ENCODE peak calls at places on chromosomes 16 and 17, in eight cellular contexts. One of them, this sample, is unnamed. For H3K4me1, the result is how much of the 10 kb centered on the place peaks cover.

GRCh38 chr17:50426814-50427787 is 1.1 kb downstream of the ACSF2 start:
- DNase-seq in right lobe of liver: peak
- DNase-seq in psoas muscle: peak
- DNase-seq in upper lobe of right lung: no peak
- DNase-seq in stomach: peak
- DNase-seq in IMR-90: peak
- DNase-seq in adrenal gland: peak
- DNase-seq in fibroblast of lung: peak
- DNase-seq in this sample: peak

GRCh38 chr17:8382052-8382879 is 727 bp downstream of the RPL26 start:
- DNase-seq in psoas muscle: no peak
- DNase-seq in right lobe of liver: no peak
- DNase-seq in IMR-90: no peak
- DNase-seq in adrenal gland: no peak
- DNase-seq in stomach: no peak
- DNase-seq in fibroblast of lung: no peak
- DNase-seq in upper lobe of right lung: no peak
- DNase-seq in this sample: no peak

GRCh38 chr17:42106009-42106408 is 6.5 kb downstream of the DHX58 start:
- DNase-seq in stomach: no peak
- DNase-seq in right lobe of liver: no peak
- DNase-seq in adrenal gland: no peak
- DNase-seq in fibroblast of lung: no peak
- DNase-seq in IMR-90: no peak
- DNase-seq in psoas muscle: no peak
- DNase-seq in upper lobe of right lung: no peak
- DNase-seq in this sample: no peak

GRCh38 chr17:50906443-50906842 is 40.3 kb upstream of the TOB1 start:
- DNase-seq in upper lobe of right lung: no peak
- DNase-seq in stomach: no peak
- DNase-seq in adrenal gland: no peak
- DNase-seq in IMR-90: no peak
- DNase-seq in right lobe of liver: no peak
- DNase-seq in psoas muscle: no peak
- DNase-seq in fibroblast of lung: no peak
- DNase-seq in this sample: no peak

GRCh38 chr16:56613706-56614105 is 5.3 kb downstream of the MT2A start:
- DNase-seq in IMR-90: no peak
- DNase-seq in adrenal gland: no peak
- DNase-seq in psoas muscle: no peak
- DNase-seq in right lobe of liver: no peak
- DNase-seq in stomach: no peak
- DNase-seq in upper lobe of right lung: no peak
- DNase-seq in fibroblast of lung: no peak
- DNase-seq in this sample: no peak

GRCh38 chr17:38361700-38362465 is 10.2 kb downstream of the SOCS7 start:
- DNase-seq in IMR-90: no peak
- DNase-seq in fibroblast of lung: peak
- DNase-seq in adrenal gland: no peak
- DNase-seq in upper lobe of right lung: no peak
- DNase-seq in psoas muscle: no peak
- DNase-seq in right lobe of liver: no peak
- DNase-seq in stomach: no peak
- DNase-seq in this sample: no peak

GRCh38 chr17:20010099-20010863 is 1.1 kb downstream of the SPECC1 start:
- DNase-seq in adrenal gland: peak
- DNase-seq in psoas muscle: no peak
- DNase-seq in stomach: peak
- DNase-seq in IMR-90: peak
- DNase-seq in fibroblast of lung: peak
- DNase-seq in upper lobe of right lung: no peak
- DNase-seq in right lobe of liver: peak
- DNase-seq in this sample: no peak

GRCh38 chr17:12580640-12581039 is 85.0 kb upstream of the MYOCD start:
- DNase-seq in right lobe of liver: no peak
- DNase-seq in fibroblast of lung: peak
- DNase-seq in adrenal gland: no peak
- DNase-seq in stomach: no peak
- DNase-seq in IMR-90: peak
- DNase-seq in upper lobe of right lung: no peak
- DNase-seq in psoas muscle: no peak
- DNase-seq in this sample: no peak

GRCh38 chr17:74042744-74043486 is 160.6 kb upstream of the RPL38 start:
- DNase-seq in fibroblast of lung: peak
- DNase-seq in stomach: no peak
- DNase-seq in adrenal gland: peak
- DNase-seq in right lobe of liver: no peak
- DNase-seq in upper lobe of right lung: no peak
- DNase-seq in psoas muscle: peak
- DNase-seq in IMR-90: peak
- DNase-seq in this sample: no peak

GRCh38 chr17:14922421-14922820 is 342.7 kb downstream of the PMP22 start:
- DNase-seq in fibroblast of lung: peak
- DNase-seq in upper lobe of right lung: no peak
- DNase-seq in psoas muscle: no peak
- DNase-seq in adrenal gland: no peak
- DNase-seq in stomach: no peak
- DNase-seq in IMR-90: no peak
- DNase-seq in right lobe of liver: no peak
- DNase-seq in this sample: no peak

GRCh38 chr17:42052478-42052877 is 2.1 kb upstream of the C17orf113 start:
- DNase-seq in stomach: no peak
- DNase-seq in upper lobe of right lung: no peak
- DNase-seq in adrenal gland: no peak
- DNase-seq in IMR-90: no peak
- DNase-seq in fibroblast of lung: no peak
- DNase-seq in psoas muscle: no peak
- DNase-seq in right lobe of liver: no peak
- DNase-seq in this sample: no peak

GRCh38 chr17:1966274-1967086 is 58.7 kb downstream of the RTN4RL1 start:
- DNase-seq in psoas muscle: no peak
- DNase-seq in fibroblast of lung: no peak
- DNase-seq in stomach: no peak
- DNase-seq in right lobe of liver: no peak
- DNase-seq in upper lobe of right lung: no peak
- DNase-seq in IMR-90: no peak
- DNase-seq in adrenal gland: no peak
- DNase-seq in this sample: no peak

GRCh38 chr16:19888834-19889233 is 4.2 kb upstream of the GPRC5B start:
- DNase-seq in fibroblast of lung: no peak
- DNase-seq in upper lobe of right lung: no peak
- DNase-seq in right lobe of liver: no peak
- DNase-seq in IMR-90: no peak
- DNase-seq in psoas muscle: no peak
- DNase-seq in stomach: no peak
- DNase-seq in adrenal gland: no peak
- DNase-seq in this sample: no peak

GRCh38 chr17:57639381-57639780 is 105.7 kb downstream of the CCDC182 start:
- DNase-seq in right lobe of liver: no peak
- DNase-seq in adrenal gland: no peak
- DNase-seq in stomach: no peak
- DNase-seq in fibroblast of lung: no peak
- DNase-seq in psoas muscle: no peak
- DNase-seq in upper lobe of right lung: no peak
- DNase-seq in IMR-90: no peak
- DNase-seq in this sample: no peak

GRCh38 chr16:3490911-3491629 is 4.2 kb downstream of the C16orf90 start:
- DNase-seq in fibroblast of lung: no peak
- DNase-seq in psoas muscle: no peak
- DNase-seq in stomach: peak
- DNase-seq in IMR-90: no peak
- DNase-seq in adrenal gland: no peak
- DNase-seq in upper lobe of right lung: no peak
- DNase-seq in right lobe of liver: no peak
- DNase-seq in this sample: peak

GRCh38 chr16:3170440-3171180 is 17.4 kb upstream of the OR1F1 start:
- DNase-seq in psoas muscle: no peak
- DNase-seq in IMR-90: no peak
- DNase-seq in upper lobe of right lung: no peak
- DNase-seq in right lobe of liver: no peak
- DNase-seq in adrenal gland: no peak
- DNase-seq in stomach: no peak
- DNase-seq in fibroblast of lung: no peak
- DNase-seq in this sample: no peak

GRCh38 chr17:40122466-40122943 is 734 bp downstream of the MSL1 start:
- DNase-seq in upper lobe of right lung: peak
- DNase-seq in fibroblast of lung: peak
- DNase-seq in psoas muscle: peak
- DNase-seq in right lobe of liver: peak
- DNase-seq in stomach: no peak
- DNase-seq in IMR-90: peak
- DNase-seq in adrenal gland: peak
- DNase-seq in this sample: peak

GRCh38 chr17:72192409-72193192 is 71.8 kb downstream of the SOX9 start:
- DNase-seq in adrenal gland: no peak
- DNase-seq in stomach: no peak
- DNase-seq in IMR-90: peak
- DNase-seq in right lobe of liver: no peak
- DNase-seq in psoas muscle: peak
- DNase-seq in fibroblast of lung: peak
- DNase-seq in upper lobe of right lung: no peak
- DNase-seq in this sample: no peak

GRCh38 chr16:4888428-4889135 is 41.3 kb downstream of the UBN1 start:
- DNase-seq in adrenal gland: no peak
- DNase-seq in psoas muscle: no peak
- DNase-seq in IMR-90: no peak
- DNase-seq in right lobe of liver: no peak
- DNase-seq in upper lobe of right lung: no peak
- DNase-seq in fibroblast of lung: no peak
- DNase-seq in stomach: no peak
- DNase-seq in this sample: no peak

GRCh38 chr17:14205992-14206461 is 30.6 kb downstream of the CDRT15 start:
- DNase-seq in right lobe of liver: peak
- DNase-seq in IMR-90: no peak
- DNase-seq in fibroblast of lung: no peak
- DNase-seq in psoas muscle: peak
- DNase-seq in upper lobe of right lung: peak
- DNase-seq in adrenal gland: no peak
- DNase-seq in stomach: peak
- DNase-seq in this sample: peak

GRCh38 chr16:89384282-89384681 is 106.1 kb downstream of the ANKRD11 start:
- DNase-seq in right lobe of liver: no peak
- DNase-seq in fibroblast of lung: no peak
- DNase-seq in upper lobe of right lung: no peak
- DNase-seq in IMR-90: no peak
- DNase-seq in adrenal gland: no peak
- DNase-seq in psoas muscle: no peak
- DNase-seq in stomach: no peak
- DNase-seq in this sample: no peak
- TF ChIP-seq CTCF in right lobe of liver: no peak
- TF ChIP-seq CTCF in fibroblast of lung: no peak
- TF ChIP-seq CTCF in upper lobe of right lung: no peak
- TF ChIP-seq CTCF in IMR-90: no peak
- TF ChIP-seq CTCF in adrenal gland: no peak
- TF ChIP-seq CTCF in psoas muscle: no peak
- TF ChIP-seq CTCF in stomach: no peak
- TF ChIP-seq CTCF in this sample: no peak

GRCh38 chr17:68759002-68759342 is 157.8 kb upstream of the FAM20A start:
- DNase-seq in fibroblast of lung: no peak
- DNase-seq in right lobe of liver: no peak
- DNase-seq in adrenal gland: no peak
- DNase-seq in stomach: no peak
- DNase-seq in upper lobe of right lung: no peak
- DNase-seq in IMR-90: no peak
- DNase-seq in psoas muscle: no peak
- DNase-seq in this sample: no peak
- H3K4me1 ChIP-seq in fibroblast of lung: under half
- H3K4me1 ChIP-seq in right lobe of liver: under half
- H3K4me1 ChIP-seq in adrenal gland: under half
- H3K4me1 ChIP-seq in stomach: under half
- H3K4me1 ChIP-seq in upper lobe of right lung: under half
- H3K4me1 ChIP-seq in IMR-90: under half
- H3K4me1 ChIP-seq in psoas muscle: under half
- H3K4me1 ChIP-seq in this sample: under half

GRCh38 chr16:87490091-87490798 is 2.6 kb downstream of the ZCCHC14 start:
- DNase-seq in fibroblast of lung: no peak
- DNase-seq in right lobe of liver: no peak
- DNase-seq in upper lobe of right lung: peak
- DNase-seq in psoas muscle: no peak
- DNase-seq in adrenal gland: no peak
- DNase-seq in stomach: no peak
- DNase-seq in IMR-90: no peak
- DNase-seq in this sample: no peak

GRCh38 chr16:87492241-87492635 is 586 bp downstream of the ZCCHC14 start:
- DNase-seq in adrenal gland: no peak
- DNase-seq in upper lobe of right lung: no peak
- DNase-seq in stomach: no peak
- DNase-seq in psoas muscle: no peak
- DNase-seq in right lobe of liver: no peak
- DNase-seq in IMR-90: no peak
- DNase-seq in fibroblast of lung: no peak
- DNase-seq in this sample: no peak

GRCh38 chr16:87487361-87487924 is 5.4 kb downstream of the ZCCHC14 start:
- DNase-seq in upper lobe of right lung: peak
- DNase-seq in right lobe of liver: peak
- DNase-seq in adrenal gland: no peak
- DNase-seq in psoas muscle: peak
- DNase-seq in stomach: peak
- DNase-seq in fibroblast of lung: peak
- DNase-seq in IMR-90: no peak
- DNase-seq in this sample: peak

GRCh38 chr16:87486282-87486681 is 6.5 kb downstream of the ZCCHC14 start:
- DNase-seq in right lobe of liver: no peak
- DNase-seq in adrenal gland: no peak
- DNase-seq in stomach: no peak
- DNase-seq in fibroblast of lung: no peak
- DNase-seq in upper lobe of right lung: no peak
- DNase-seq in psoas muscle: no peak
- DNase-seq in IMR-90: no peak
- DNase-seq in this sample: no peak

DNA sequence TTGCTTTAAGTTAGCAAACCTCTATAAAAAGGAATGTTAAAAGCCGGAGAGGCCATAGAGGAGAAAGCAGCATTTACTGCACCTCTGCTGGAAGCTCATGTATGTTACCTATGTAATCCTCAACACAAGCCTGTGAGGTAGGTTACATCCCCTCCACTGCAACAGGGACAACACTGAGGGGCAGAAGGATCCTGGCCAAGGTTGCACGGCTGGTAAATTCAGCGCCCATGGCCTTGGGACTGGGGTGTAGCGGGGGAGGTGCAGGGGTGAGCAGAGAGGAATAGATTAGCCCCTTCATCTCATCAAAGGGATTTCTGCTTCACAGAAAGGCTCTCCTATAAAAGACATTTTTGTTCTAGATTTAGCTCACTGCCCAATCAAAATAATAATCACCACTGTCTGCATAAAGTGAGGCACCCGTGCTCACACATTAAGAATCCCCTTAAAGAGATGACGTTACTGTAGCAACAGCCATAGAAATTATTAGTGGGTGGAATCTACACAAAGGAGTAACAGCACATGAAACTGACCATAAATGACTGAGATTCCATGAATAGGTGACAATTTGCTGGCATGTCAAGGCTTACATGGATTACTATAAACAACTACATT is 3.3 kb downstream of the ZCCHC14 start:
- DNase-seq in adrenal gland: peak
- DNase-seq in stomach: no peak
- DNase-seq in upper lobe of right lung: peak
- DNase-seq in fibroblast of lung: no peak
- DNase-seq in right lobe of liver: no peak
- DNase-seq in psoas muscle: no peak
- DNase-seq in IMR-90: no peak
- DNase-seq in this sample: no peak
- H3K4me3 ChIP-seq in adrenal gland: no peak
- H3K4me3 ChIP-seq in stomach: peak
- H3K4me3 ChIP-seq in upper lobe of right lung: peak
- H3K4me3 ChIP-seq in fibroblast of lung: peak
- H3K4me3 ChIP-seq in right lobe of liver: peak
- H3K4me3 ChIP-seq in psoas muscle: peak
- H3K4me3 ChIP-seq in IMR-90: peak
- H3K4me3 ChIP-seq in this sample: no peak

GRCh38 chr17:30236807-30237206 is 1.3 kb upstream of the SLC6A4 start:
- DNase-seq in IMR-90: no peak
- DNase-seq in right lobe of liver: peak
- DNase-seq in upper lobe of right lung: peak
- DNase-seq in adrenal gland: peak
- DNase-seq in stomach: peak
- DNase-seq in psoas muscle: peak
- DNase-seq in fibroblast of lung: peak
- DNase-seq in this sample: no peak
- TF ChIP-seq CTCF in IMR-90: peak
- TF ChIP-seq CTCF in right lobe of liver: peak
- TF ChIP-seq CTCF in upper lobe of right lung: peak
- TF ChIP-seq CTCF in adrenal gland: peak
- TF ChIP-seq CTCF in stomach: peak
- TF ChIP-seq CTCF in psoas muscle: peak
- TF ChIP-seq CTCF in fibroblast of lung: peak
- TF ChIP-seq CTCF in this sample: no peak

This sample was measured in mucosa of descending colon.